ENCODE peak calls at places on chromosomes 5 and 9, in five cellular contexts. One of them, this sample, is unnamed.

GRCh38 chr5:72747826-72748225 is 68.6 kb upstream of the TNPO1 start:
- DNase-seq in activated T-helper 1 cell treated with Interleukin-2 at 50 U/mL for 16 hours: no peak
- DNase-seq in heart left ventricle: no peak
- DNase-seq in left ventricle myocardium superior: no peak
- DNase-seq in stimulated activated CD4-positive, alpha-beta T cell treated with anti-CD3 and anti-CD28 coated beads, TNF-alpha, amount 100 ng/mL, for 48 hours: no peak
- DNase-seq in this sample: no peak

GRCh38 chr5:53029608-53030007 is 40.5 kb downstream of the ITGA2 start:
- DNase-seq in activated T-helper 1 cell treated with Interleukin-2 at 50 U/mL for 16 hours: no peak
- DNase-seq in heart left ventricle: no peak
- DNase-seq in left ventricle myocardium superior: no peak
- DNase-seq in stimulated activated CD4-positive, alpha-beta T cell treated with anti-CD3 and anti-CD28 coated beads, TNF-alpha, amount 100 ng/mL, for 48 hours: no peak
- DNase-seq in this sample: no peak

GRCh38 chr5:130290219-130290618 is 386.0 kb downstream of the CHSY3 start:
- DNase-seq in activated T-helper 1 cell treated with Interleukin-2 at 50 U/mL for 16 hours: no peak
- DNase-seq in heart left ventricle: no peak
- DNase-seq in left ventricle myocardium superior: no peak
- DNase-seq in stimulated activated CD4-positive, alpha-beta T cell treated with anti-CD3 and anti-CD28 coated beads, TNF-alpha, amount 100 ng/mL, for 48 hours: no peak
- DNase-seq in this sample: no peak

GRCh38 chr5:156120777-156121176 is 206.2 kb upstream of the SGCD start:
- DNase-seq in activated T-helper 1 cell treated with Interleukin-2 at 50 U/mL for 16 hours: no peak
- DNase-seq in heart left ventricle: no peak
- DNase-seq in left ventricle myocardium superior: no peak
- DNase-seq in stimulated activated CD4-positive, alpha-beta T cell treated with anti-CD3 and anti-CD28 coated beads, TNF-alpha, amount 100 ng/mL, for 48 hours: no peak
- DNase-seq in this sample: no peak

GRCh38 chr9:124593080-124594058 is 86.2 kb upstream of the NR5A1 start:
- DNase-seq in activated T-helper 1 cell treated with Interleukin-2 at 50 U/mL for 16 hours: no peak
- DNase-seq in heart left ventricle: no peak
- DNase-seq in left ventricle myocardium superior: no peak
- DNase-seq in stimulated activated CD4-positive, alpha-beta T cell treated with anti-CD3 and anti-CD28 coated beads, TNF-alpha, amount 100 ng/mL, for 48 hours: no peak
- DNase-seq in this sample: no peak

GRCh38 chr5:14741131-14741530 is 76.6 kb downstream of the OTULIN start:
- DNase-seq in activated T-helper 1 cell treated with Interleukin-2 at 50 U/mL for 16 hours: no peak
- DNase-seq in heart left ventricle: no peak
- DNase-seq in left ventricle myocardium superior: no peak
- DNase-seq in stimulated activated CD4-positive, alpha-beta T cell treated with anti-CD3 and anti-CD28 coated beads, TNF-alpha, amount 100 ng/mL, for 48 hours: no peak
- DNase-seq in this sample: no peak

GRCh38 chr9:114226289-114227055 is 71.1 kb downstream of the COL27A1 start:
- DNase-seq in activated T-helper 1 cell treated with Interleukin-2 at 50 U/mL for 16 hours: no peak
- DNase-seq in heart left ventricle: no peak
- DNase-seq in left ventricle myocardium superior: no peak
- DNase-seq in stimulated activated CD4-positive, alpha-beta T cell treated with anti-CD3 and anti-CD28 coated beads, TNF-alpha, amount 100 ng/mL, for 48 hours: no peak
- DNase-seq in this sample: no peak

GRCh38 chr5:1343931-1344901 is 683 bp downstream of the CLPTM1L start:
- DNase-seq in activated T-helper 1 cell treated with Interleukin-2 at 50 U/mL for 16 hours: peak
- DNase-seq in heart left ventricle: no peak
- DNase-seq in left ventricle myocardium superior: no peak
- DNase-seq in stimulated activated CD4-positive, alpha-beta T cell treated with anti-CD3 and anti-CD28 coated beads, TNF-alpha, amount 100 ng/mL, for 48 hours: no peak
- DNase-seq in this sample: peak

GRCh38 chr9:105401651-105402050 is 46.2 kb upstream of the FSD1L start:
- DNase-seq in activated T-helper 1 cell treated with Interleukin-2 at 50 U/mL for 16 hours: no peak
- DNase-seq in heart left ventricle: no peak
- DNase-seq in left ventricle myocardium superior: no peak
- DNase-seq in stimulated activated CD4-positive, alpha-beta T cell treated with anti-CD3 and anti-CD28 coated beads, TNF-alpha, amount 100 ng/mL, for 48 hours: no peak
- DNase-seq in this sample: no peak

GRCh38 chr5:127010362-127010761 is 20.0 kb downstream of the MARCHF3 start:
- DNase-seq in activated T-helper 1 cell treated with Interleukin-2 at 50 U/mL for 16 hours: no peak
- DNase-seq in heart left ventricle: no peak
- DNase-seq in left ventricle myocardium superior: no peak
- DNase-seq in stimulated activated CD4-positive, alpha-beta T cell treated with anti-CD3 and anti-CD28 coated beads, TNF-alpha, amount 100 ng/mL, for 48 hours: no peak
- DNase-seq in this sample: no peak

GRCh38 chr9:122389799-122390481 is 19.1 kb downstream of the PTGS1 start:
- DNase-seq in activated T-helper 1 cell treated with Interleukin-2 at 50 U/mL for 16 hours: no peak
- DNase-seq in heart left ventricle: no peak
- DNase-seq in left ventricle myocardium superior: no peak
- DNase-seq in stimulated activated CD4-positive, alpha-beta T cell treated with anti-CD3 and anti-CD28 coated beads, TNF-alpha, amount 100 ng/mL, for 48 hours: no peak
- DNase-seq in this sample: no peak